ENCODE peak calls at places on chromosome 13, in seven cellular contexts. One of them, this sample, is unnamed.

GRCh38 chr13:42401376-42401775 is 129.4 kb downstream of the AKAP11 start:
- DNase-seq in Peyer's patch: no peak
- DNase-seq in brain microvascular endothelial cell: no peak
- DNase-seq in MV-4-11: no peak
- DNase-seq in DMS79: peak
- DNase-seq in tibial artery: no peak
- DNase-seq in stimulated activated CD8-positive, alpha-beta memory T cell treated with anti-CD3 and anti-CD28 coated beads, Interleukin-4, amount 100 ng/mL, for 48 hours: no peak
- DNase-seq in this sample: no peak

GRCh38 chr13:111007209-111007608 is 92.3 kb upstream of the ANKRD10 start:
- DNase-seq in Peyer's patch: no peak
- DNase-seq in brain microvascular endothelial cell: peak
- DNase-seq in MV-4-11: peak
- DNase-seq in DMS79: no peak
- DNase-seq in tibial artery: no peak
- DNase-seq in stimulated activated CD8-positive, alpha-beta memory T cell treated with anti-CD3 and anti-CD28 coated beads, Interleukin-4, amount 100 ng/mL, for 48 hours: no peak
- DNase-seq in this sample: no peak

GRCh38 chr13:48318714-48319457 is 15.3 kb downstream of the RB1 start:
- DNase-seq in Peyer's patch: no peak
- DNase-seq in brain microvascular endothelial cell: no peak
- DNase-seq in MV-4-11: no peak
- DNase-seq in DMS79: no peak
- DNase-seq in tibial artery: peak
- DNase-seq in stimulated activated CD8-positive, alpha-beta memory T cell treated with anti-CD3 and anti-CD28 coated beads, Interleukin-4, amount 100 ng/mL, for 48 hours: peak
- DNase-seq in this sample: no peak

GRCh38 chr13:100396771-100397170 is 191.8 kb downstream of the GGACT start:
- DNase-seq in Peyer's patch: no peak
- DNase-seq in brain microvascular endothelial cell: no peak
- DNase-seq in MV-4-11: no peak
- DNase-seq in DMS79: no peak
- DNase-seq in tibial artery: no peak
- DNase-seq in stimulated activated CD8-positive, alpha-beta memory T cell treated with anti-CD3 and anti-CD28 coated beads, Interleukin-4, amount 100 ng/mL, for 48 hours: no peak
- DNase-seq in this sample: no peak

GRCh38 chr13:86906458-86906857 is 764.7 kb upstream of the SLITRK5 start:
- DNase-seq in Peyer's patch: no peak
- DNase-seq in brain microvascular endothelial cell: no peak
- DNase-seq in MV-4-11: no peak
- DNase-seq in DMS79: no peak
- DNase-seq in tibial artery: no peak
- DNase-seq in stimulated activated CD8-positive, alpha-beta memory T cell treated with anti-CD3 and anti-CD28 coated beads, Interleukin-4, amount 100 ng/mL, for 48 hours: no peak
- DNase-seq in this sample: no peak

GRCh38 chr13:80297094-80297493 is 43.8 kb downstream of the SPRY2 start:
- DNase-seq in Peyer's patch: no peak
- DNase-seq in brain microvascular endothelial cell: no peak
- DNase-seq in MV-4-11: no peak
- DNase-seq in DMS79: no peak
- DNase-seq in tibial artery: no peak
- DNase-seq in stimulated activated CD8-positive, alpha-beta memory T cell treated with anti-CD3 and anti-CD28 coated beads, Interleukin-4, amount 100 ng/mL, for 48 hours: no peak
- DNase-seq in this sample: no peak

GRCh38 chr13:99307648-99308339 is 595 bp upstream of the GPR183 start:
- DNase-seq in Peyer's patch: peak
- DNase-seq in brain microvascular endothelial cell: peak
- DNase-seq in MV-4-11: peak
- DNase-seq in DMS79: peak
- DNase-seq in tibial artery: peak
- DNase-seq in stimulated activated CD8-positive, alpha-beta memory T cell treated with anti-CD3 and anti-CD28 coated beads, Interleukin-4, amount 100 ng/mL, for 48 hours: peak
- DNase-seq in this sample: peak

GRCh38 chr13:26721251-26721939 is 39.2 kb downstream of the GPR12 start:
- DNase-seq in Peyer's patch: peak
- DNase-seq in brain microvascular endothelial cell: no peak
- DNase-seq in MV-4-11: peak
- DNase-seq in DMS79: no peak
- DNase-seq in tibial artery: no peak
- DNase-seq in stimulated activated CD8-positive, alpha-beta memory T cell treated with anti-CD3 and anti-CD28 coated beads, Interleukin-4, amount 100 ng/mL, for 48 hours: peak
- DNase-seq in this sample: no peak

GRCh38 chr13:28658539-28658795 is 463 bp upstream of the POMP start:
- DNase-seq in Peyer's patch: no peak
- DNase-seq in brain microvascular endothelial cell: no peak
- DNase-seq in MV-4-11: no peak
- DNase-seq in DMS79: no peak
- DNase-seq in tibial artery: no peak
- DNase-seq in stimulated activated CD8-positive, alpha-beta memory T cell treated with anti-CD3 and anti-CD28 coated beads, Interleukin-4, amount 100 ng/mL, for 48 hours: no peak
- DNase-seq in this sample: no peak

GRCh38 chr13:108957369-108958012 is 328.1 kb downstream of the MYO16 start:
- DNase-seq in Peyer's patch: no peak
- DNase-seq in brain microvascular endothelial cell: peak
- DNase-seq in MV-4-11: no peak
- DNase-seq in DMS79: no peak
- DNase-seq in tibial artery: no peak
- DNase-seq in stimulated activated CD8-positive, alpha-beta memory T cell treated with anti-CD3 and anti-CD28 coated beads, Interleukin-4, amount 100 ng/mL, for 48 hours: no peak
- DNase-seq in this sample: no peak

GRCh38 chr13:19161308-19161707 is 20.3 kb downstream of the TUBA3C start:
- DNase-seq in Peyer's patch: no peak
- DNase-seq in brain microvascular endothelial cell: no peak
- DNase-seq in MV-4-11: no peak
- DNase-seq in DMS79: no peak
- DNase-seq in tibial artery: no peak
- DNase-seq in stimulated activated CD8-positive, alpha-beta memory T cell treated with anti-CD3 and anti-CD28 coated beads, Interleukin-4, amount 100 ng/mL, for 48 hours: no peak
- DNase-seq in this sample: no peak

GRCh38 chr13:83831796-83832195 is 50.5 kb downstream of the SLITRK1 start:
- DNase-seq in Peyer's patch: no peak
- DNase-seq in brain microvascular endothelial cell: no peak
- DNase-seq in MV-4-11: no peak
- DNase-seq in DMS79: no peak
- DNase-seq in tibial artery: no peak
- DNase-seq in stimulated activated CD8-positive, alpha-beta memory T cell treated with anti-CD3 and anti-CD28 coated beads, Interleukin-4, amount 100 ng/mL, for 48 hours: no peak
- DNase-seq in this sample: no peak

GRCh38 chr13:32791545-32792172 is 205.4 kb downstream of the PDS5B start:
- DNase-seq in Peyer's patch: no peak
- DNase-seq in brain microvascular endothelial cell: no peak
- DNase-seq in MV-4-11: no peak
- DNase-seq in DMS79: no peak
- DNase-seq in tibial artery: no peak
- DNase-seq in stimulated activated CD8-positive, alpha-beta memory T cell treated with anti-CD3 and anti-CD28 coated beads, Interleukin-4, amount 100 ng/mL, for 48 hours: peak
- DNase-seq in this sample: no peak

GRCh38 chr13:50187352-50188029 is 172.2 kb downstream of the KCNRG start:
- DNase-seq in Peyer's patch: no peak
- DNase-seq in brain microvascular endothelial cell: no peak
- DNase-seq in MV-4-11: no peak
- DNase-seq in DMS79: no peak
- DNase-seq in tibial artery: no peak
- DNase-seq in stimulated activated CD8-positive, alpha-beta memory T cell treated with anti-CD3 and anti-CD28 coated beads, Interleukin-4, amount 100 ng/mL, for 48 hours: no peak
- DNase-seq in this sample: no peak

GRCh38 chr13:87678353-87678752 is 7.2 kb downstream of the SLITRK5 start:
- DNase-seq in Peyer's patch: no peak
- DNase-seq in brain microvascular endothelial cell: no peak
- DNase-seq in MV-4-11: no peak
- DNase-seq in DMS79: no peak
- DNase-seq in tibial artery: no peak
- DNase-seq in stimulated activated CD8-positive, alpha-beta memory T cell treated with anti-CD3 and anti-CD28 coated beads, Interleukin-4, amount 100 ng/mL, for 48 hours: no peak
- DNase-seq in this sample: no peak